ENCODE peak calls at places on chromosomes 3 and 15, in seven cellular contexts. S, B, U, V, Z, X and Y are unnamed samples.
A peak's percentile ranks its signal among the peaks of the same experiment; 100 is the strongest.

GRCh38 chr3:125300416-125300815 is 74.7 kb downstream of the ZNF148 start:
- DNase-seq in S (no peak), B (no peak), U (no peak), V (no peak), Z (no peak), X (no peak), Y (no peak)

GRCh38 chr3:35224571-35225280 is 414.6 kb upstream of the ARPP21 start:
- DNase-seq in S (no peak), B (peak; percentile 11), U (no peak), V (no peak), Z (no peak), X (no peak), Y (no peak)

GRCh38 chr3:111582114-111582461 is 13.1 kb downstream of the ZBED2 start:
- DNase-seq in S (peak; percentile 8), B (no peak), U (no peak), V (no peak), Z (no peak), X (no peak), Y (no peak)

GRCh38 chr15:57972801-57973311 is 92.7 kb downstream of the ALDH1A2 start:
- DNase-seq in S (no peak), B (no peak), U (no peak), V (no peak), Z (no peak), X (no peak), Y (no peak)

GRCh38 chr15:60791216-60791615 is 312.3 kb upstream of the ICE2 start:
- DNase-seq in S (no peak), B (no peak), U (no peak), V (no peak), Z (no peak), X (no peak), Y (no peak)

GRCh38 chr15:63329567-63330350 is 51.9 kb downstream of the CA12 start:
- DNase-seq in S (no peak), B (no peak), U (no peak), V (no peak), Z (no peak), X (no peak), Y (no peak)

GRCh38 chr15:50112488-50113186 is 6.4 kb downstream of the ATP8B4 start:
- DNase-seq in S (no peak), B (no peak), U (no peak), V (no peak), Z (no peak), X (no peak), Y (no peak)

GRCh38 chr3:120181632-120182031 is 87.4 kb upstream of the GSK3B start:
- DNase-seq in S (no peak), B (no peak), U (no peak), V (no peak), Z (peak; percentile 32), X (no peak), Y (no peak)

GRCh38 chr3:126476166-126476975 is 680 bp upstream of the ZXDC start:
- DNase-seq in S (no peak), B (no peak), U (no peak), V (no peak), Z (peak; percentile 67), X (no peak), Y (no peak)

GRCh38 chr3:149120051-149120972 is 9.1 kb upstream of the HPS3 start:
- DNase-seq in S (peak; percentile 62), B (peak; percentile 65), U (peak; percentile 45), V (peak; percentile 30), Z (no peak), X (peak; percentile 12), Y (no peak)

GRCh38 chr3:160949460-160949859 is 155.7 kb downstream of the B3GALNT1 start:
- DNase-seq in S (no peak), B (no peak), U (no peak), V (no peak), Z (no peak), X (no peak), Y (no peak)

GRCh38 chr3:10400749-10401495 is 80.0 kb upstream of the SEC13 start:
- DNase-seq in S (no peak), B (no peak), U (no peak), V (no peak), Z (no peak), X (no peak), Y (no peak)

GRCh38 chr3:157148123-157148889 is 11.6 kb downstream of the CCNL1 start:
- DNase-seq in S (no peak), B (no peak), U (no peak), V (no peak), Z (no peak), X (no peak), Y (no peak)

GRCh38 chr3:144394052-144394451 is 422.4 kb downstream of the DIPK2A start:
- DNase-seq in S (no peak), B (no peak), U (no peak), V (no peak), Z (no peak), X (no peak), Y (no peak)

GRCh38 chr15:90358124-90359033 is 6.3 kb downstream of the ZNF774 start:
- DNase-seq in S (no peak), B (no peak), U (no peak), V (no peak), Z (no peak), X (no peak), Y (no peak)

GRCh38 chr3:181009225-181009624 is 19.7 kb upstream of the DNAJC19 start:
- DNase-seq in S (no peak), B (no peak), U (no peak), V (no peak), Z (no peak), X (no peak), Y (no peak)

DNA sequence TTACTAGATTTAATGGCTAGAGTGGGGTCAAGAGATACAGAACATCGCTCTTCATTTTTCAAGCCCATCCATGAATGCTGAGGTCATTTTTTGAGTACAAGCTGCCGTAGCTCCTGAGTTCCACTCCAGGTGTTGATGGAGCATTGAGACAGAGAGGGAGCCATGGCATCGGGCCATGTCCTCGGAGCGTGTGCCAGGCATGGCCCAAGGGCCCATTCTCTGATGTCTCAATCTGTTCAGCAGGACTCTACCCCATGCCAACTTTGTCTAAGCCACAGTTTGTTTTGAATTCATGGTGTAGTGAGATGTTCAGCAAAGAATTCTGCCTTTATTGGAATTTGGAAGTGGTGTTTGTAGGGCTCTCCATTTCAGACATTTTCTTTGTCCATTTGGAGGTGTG is 110.5 kb upstream of the ADAMTS9 start:
- DNase-seq in S (no peak), B (no peak), U (no peak), V (no peak), Z (no peak), X (no peak), Y (no peak)
- TF ChIP-seq TAF1 in S (no peak), B (no peak), U (no peak), V (no peak), Z (no peak), X (no peak), Y (no peak)

GRCh38 chr3:164459526-164460151 is 618.7 kb downstream of the SI start:
- DNase-seq in S (no peak), B (no peak), U (no peak), V (no peak), Z (no peak), X (no peak), Y (no peak)

GRCh38 chr3:164465172-164465571 is 613.1 kb downstream of the SI start:
- DNase-seq in S (no peak), B (no peak), U (no peak), V (no peak), Z (no peak), X (no peak), Y (no peak)

GRCh38 chr3:164458986-164459385 is 619.3 kb downstream of the SI start:
- DNase-seq in S (no peak), B (no peak), U (no peak), V (no peak), Z (no peak), X (no peak), Y (no peak)

GRCh38 chr3:164460851-164461250 is 617.4 kb downstream of the SI start:
- DNase-seq in S (no peak), B (no peak), U (no peak), V (no peak), Z (no peak), X (no peak), Y (no peak)
- TF ChIP-seq TAF1 in S (no peak), B (no peak), U (no peak), V (no peak), Z (no peak), X (no peak), Y (no peak)

DNA sequence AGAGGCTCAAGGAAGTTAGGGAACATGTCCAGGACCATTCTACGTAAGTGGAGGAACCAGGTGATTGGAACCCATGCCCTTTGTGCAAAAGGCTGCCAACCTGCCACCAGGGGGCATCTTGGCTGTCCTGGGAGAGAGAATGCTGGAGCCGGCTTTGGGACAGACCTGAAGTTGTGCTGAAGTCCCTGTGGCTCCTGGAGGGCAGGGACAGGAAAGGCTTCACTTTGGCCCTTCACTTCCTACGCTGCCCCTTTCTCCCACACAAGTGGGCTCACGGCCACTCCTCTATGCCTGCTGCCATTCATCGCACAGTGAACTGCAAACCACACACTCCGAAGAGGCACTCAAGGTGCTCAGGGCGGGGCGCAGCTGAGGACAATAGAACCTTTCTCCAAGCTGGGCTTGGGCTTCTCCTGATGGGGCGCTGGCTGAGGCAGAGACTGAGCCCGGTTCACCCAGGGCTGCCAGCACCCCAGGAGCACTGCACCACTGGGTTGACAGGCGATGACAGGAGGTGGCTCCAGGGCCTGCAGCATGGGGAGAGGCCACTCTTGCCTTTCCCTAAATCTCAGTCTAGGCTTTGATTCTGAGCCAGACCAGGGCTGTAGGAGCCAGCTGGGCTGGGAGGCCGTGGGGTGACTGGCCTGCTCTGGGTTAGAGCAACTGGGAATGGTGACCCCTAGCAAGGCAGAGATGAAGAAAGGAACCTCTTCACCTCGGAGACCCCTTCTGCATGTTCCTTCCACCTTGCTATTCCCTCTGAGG is 8.4 kb downstream of the SHF start:
- DNase-seq in S (peak; percentile 48), B (peak; percentile 48), U (no peak), V (no peak), Z (peak; percentile 75), X (peak; percentile 56), Y (no peak)
- TF ChIP-seq TAF1 in S (no peak), B (no peak), U (no peak), V (no peak), Z (no peak), X (no peak), Y (no peak)

GRCh38 chr3:58572634-58573230 is 4.5 kb downstream of the FAM107A start:
- DNase-seq in S (no peak), B (no peak), U (no peak), V (no peak), Z (no peak), X (no peak), Y (no peak)

GRCh38 chr3:58572013-58572633 is 5.1 kb downstream of the FAM107A start:
- DNase-seq in S (no peak), B (no peak), U (no peak), V (no peak), Z (no peak), X (no peak), Y (no peak)

GRCh38 chr3:58569287-58570001 is 7.7 kb downstream of the FAM107A start:
- DNase-seq in S (no peak), B (no peak), U (no peak), V (no peak), Z (no peak), X (no peak), Y (no peak)

GRCh38 chr3:58568572-58569286 is 8.5 kb downstream of the FAM107A start:
- DNase-seq in S (peak; percentile 35), B (peak; percentile 72), U (peak; percentile 19), V (no peak), Z (peak; percentile 95), X (peak; percentile 55), Y (no peak)

DNA sequence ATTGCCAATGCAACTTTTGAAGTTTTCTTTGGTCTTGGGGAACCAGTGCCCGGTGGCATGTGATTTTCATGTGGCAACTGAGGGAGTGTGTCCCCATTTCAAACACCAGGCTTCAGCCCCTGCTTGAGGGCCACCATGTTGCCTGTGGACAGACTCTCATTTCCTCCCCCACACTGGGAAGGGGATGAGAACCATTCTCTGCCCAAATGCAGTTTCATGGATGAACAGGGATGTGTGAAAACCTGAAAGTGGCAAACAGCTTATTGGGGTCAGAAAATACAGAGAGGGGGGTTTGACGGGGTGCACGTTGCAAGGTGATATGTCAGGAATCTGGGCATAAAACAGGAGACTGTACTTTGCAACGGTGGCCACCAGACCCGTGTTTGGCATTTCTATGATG is 6.3 kb downstream of the FAM107A start:
- DNase-seq in S (no peak), B (no peak), U (no peak), V (no peak), Z (no peak), X (no peak), Y (no peak)
- TF ChIP-seq TAF1 in S (no peak), B (no peak), U (no peak), V (no peak), Z (no peak), X (no peak), Y (no peak)